ENCODE peak calls at places on chromosomes 4 and X, in seven cellular contexts. Y is fibroblast of the aortic adventitia, K is Peyer's patch, X is HL-60, Z is AG04450, R is adrenal gland, B is OCI-LY7. W is an unnamed sample.

GRCh38 chr4:4890574-4891260 is 31.3 kb downstream of the MSX1 start:
- DNase-seq in Y (peak; percentile 37), K (no peak), X (no peak), Z (no peak), R (peak; percentile 29), B (no peak), W (no peak)

GRCh38 chr4:113958766-113959540 is 20.5 kb downstream of the ARSJ start:
- DNase-seq in Y (peak; percentile 90), K (no peak), X (no peak), Z (peak; percentile 85), R (no peak), B (no peak), W (no peak)

GRCh38 chr4:3527914-3528876 is 4.0 kb downstream of the LRPAP1 start:
- DNase-seq in Y (no peak), K (no peak), X (no peak), Z (no peak), R (no peak), B (no peak), W (no peak)

GRCh38 chr4:74217365-74217764 is 59.4 kb downstream of the MTHFD2L start:
- DNase-seq in Y (peak; percentile 60), K (no peak), X (no peak), Z (no peak), R (no peak), B (no peak), W (no peak)

GRCh38 chrX:12792711-12793110 is 1.5 kb downstream of the PRPS2 start:
- DNase-seq in Y (no peak), K (no peak), X (no peak), Z (no peak), R (no peak), B (no peak), W (no peak)

GRCh38 chr4:37223732-37224131 is 20.8 kb upstream of the NWD2 start:
- DNase-seq in Y (no peak), K (no peak), X (no peak), Z (no peak), R (no peak), B (no peak), W (no peak)

GRCh38 chrX:55839480-55839879 is 121.9 kb downstream of the RRAGB start:
- DNase-seq in Y (no peak), K (no peak), X (no peak), Z (no peak), R (no peak), B (no peak), W (no peak)

GRCh38 chrX:129980540-129981206 is 1.8 kb upstream of the BCORL1 start:
- DNase-seq in Y (no peak), K (peak; percentile 22), X (no peak), Z (no peak), R (no peak), B (no peak), W (peak; percentile 30)

GRCh38 chr4:116628598-116628997 is 456.8 kb downstream of the TRAM1L1 start:
- DNase-seq in Y (no peak), K (no peak), X (no peak), Z (no peak), R (no peak), B (no peak), W (no peak)

GRCh38 chrX:105136786-105137185 is 83.7 kb downstream of the TEX13A start:
- DNase-seq in Y (no peak), K (no peak), X (no peak), Z (no peak), R (no peak), B (no peak), W (no peak)

GRCh38 chr4:119659576-119659975 is 31.0 kb upstream of the PDE5A start:
- DNase-seq in Y (peak; percentile 85), K (no peak), X (no peak), Z (no peak), R (no peak), B (no peak), W (no peak)

GRCh38 chr4:186819357-186820086 is 95.9 kb upstream of the FAT1 start:
- DNase-seq in Y (no peak), K (no peak), X (no peak), Z (no peak), R (no peak), B (no peak), W (no peak)

GRCh38 chrX:119477812-119478232 is 9.6 kb downstream of the SLC25A5 start:
- DNase-seq in Y (peak; percentile 89), K (no peak), X (peak; percentile 33), Z (no peak), R (peak; percentile 65), B (no peak), W (no peak)

GRCh38 chr4:128141866-128142265 is 80.8 kb downstream of the LARP1B start:
- DNase-seq in Y (no peak), K (no peak), X (no peak), Z (no peak), R (no peak), B (no peak), W (no peak)

GRCh38 chrX:111914398-111915092 is 38.6 kb downstream of the TRPC5OS start:
- DNase-seq in Y (no peak), K (no peak), X (peak; percentile 7), Z (no peak), R (no peak), B (no peak), W (no peak)

GRCh38 chr4:87423313-87424031 is 1.1 kb downstream of the NUDT9 start:
- DNase-seq in Y (peak; percentile 28), K (no peak), X (no peak), Z (no peak), R (no peak), B (peak; percentile 33), W (peak; percentile 18)

GRCh38 chr4:159725571-159725970 is 622.7 kb downstream of the RAPGEF2 start:
- DNase-seq in Y (no peak), K (no peak), X (no peak), Z (no peak), R (no peak), B (no peak), W (no peak)

GRCh38 chrX:50838820-50839600 is 25.0 kb upstream of the SHROOM4 start:
- DNase-seq in Y (no peak), K (no peak), X (no peak), Z (no peak), R (no peak), B (no peak), W (no peak)

GRCh38 chr4:110854021-110854678 is 231.3 kb upstream of the PITX2 start:
- DNase-seq in Y (peak; percentile 93), K (no peak), X (no peak), Z (peak; percentile 39), R (no peak), B (no peak), W (no peak)

GRCh38 chr4:33302298-33302697 is 2582.1 kb downstream of the PCDH7 start:
- DNase-seq in Y (peak; percentile 65), K (no peak), X (no peak), Z (no peak), R (no peak), B (no peak), W (no peak)

GRCh38 chr4:25816591-25817058 is 46.2 kb downstream of the SEL1L3 start:
- DNase-seq in Y (no peak), K (no peak), X (no peak), Z (no peak), R (no peak), B (no peak), W (no peak)

GRCh38 chrX:23333842-23334535 is 660 bp upstream of the PTCHD1 start:
- DNase-seq in Y (no peak), K (no peak), X (no peak), Z (no peak), R (no peak), B (no peak), W (peak; percentile 3)

GRCh38 chr4:176794151-176794550 is 1.4 kb upstream of the VEGFC start:
- DNase-seq in Y (peak; percentile 93), K (no peak), X (no peak), Z (peak; percentile 88), R (no peak), B (no peak), W (no peak)

GRCh38 chr4:147942729-147943128 is 210.8 kb downstream of the ARHGAP10 start:
- DNase-seq in Y (no peak), K (no peak), X (no peak), Z (no peak), R (no peak), B (no peak), W (no peak)

GRCh38 chr4:172725581-172725980 is 443.0 kb upstream of the GALNT7 start:
- DNase-seq in Y (peak; percentile 41), K (no peak), X (no peak), Z (no peak), R (no peak), B (no peak), W (no peak)

GRCh38 chr4:113951263-113951662 is 28.2 kb downstream of the ARSJ start:
- DNase-seq in Y (peak; percentile 93), K (no peak), X (no peak), Z (no peak), R (no peak), B (no peak), W (no peak)

GRCh38 chr4:125836597-125837195 is 521.9 kb downstream of the FAT4 start:
- DNase-seq in Y (no peak), K (no peak), X (no peak), Z (no peak), R (no peak), B (no peak), W (no peak)

GRCh38 chrX:48823029-48823428 is 3.3 kb upstream of the ERAS start:
- DNase-seq in Y (no peak), K (no peak), X (no peak), Z (no peak), R (no peak), B (peak; percentile 21), W (no peak)

GRCh38 chrX:153726286-153727107 is 1.8 kb downstream of the ABCD1 start:
- DNase-seq in Y (peak; percentile 38), K (peak; percentile 85), X (peak; percentile 63), Z (no peak), R (peak; percentile 88), B (peak; percentile 86), W (peak; percentile 79)

GRCh38 chr4:82784615-82785247 is 13.9 kb downstream of the SCD5 start:
- DNase-seq in Y (peak; percentile 66), K (no peak), X (no peak), Z (no peak), R (peak; percentile 58), B (no peak), W (no peak)

GRCh38 chr4:139902328-139903217 is 237.0 kb downstream of the MGST2 start:
- DNase-seq in Y (no peak), K (no peak), X (no peak), Z (no peak), R (no peak), B (no peak), W (no peak)
- H3K4me3 ChIP-seq in Y (peak overlapping the region; percentile 23), K (no peak overlapping the region), X (no peak overlapping the region), Z (no peak overlapping the region), R (no peak overlapping the region), B (no peak overlapping the region), W (no peak overlapping the region)

GRCh38 chr4:169372791-169373190 is 102.0 kb upstream of the SH3RF1 start:
- DNase-seq in Y (no peak), K (no peak), X (no peak), Z (no peak), R (no peak), B (no peak), W (no peak)
- TF ChIP-seq CTCF in Y (no peak), K (no peak), X (no peak), Z (no peak), R (no peak), B (no peak), W (no peak)

GRCh38 chrX:46838482-46838857 is 1.6 kb downstream of the RP2 start:
- DNase-seq in Y (peak; percentile 9), K (no peak), X (no peak), Z (no peak), R (no peak), B (no peak), W (no peak)
- H3K4me3 ChIP-seq in Y (peak overlapping the region; percentile 73), K (no peak overlapping the region), X (peak overlapping the region; percentile 65), Z (peak overlapping the region; percentile 74), R (no peak overlapping the region), B (peak overlapping the region; percentile 90), W (peak overlapping the region; percentile 75)

GRCh38 chr4:8586671-8587468 is 5.7 kb upstream of the CPZ start:
- DNase-seq in Y (no peak), K (no peak), X (no peak), Z (no peak), R (no peak), B (peak; percentile 11), W (no peak)
- TF ChIP-seq CTCF in Y (no peak), K (no peak), X (no peak), Z (no peak), R (no peak), B (peak; percentile 65), W (peak; percentile 52)